ENCODE peak calls at places on chromosomes 4 and X, in seven cellular contexts. H, I, F, T, Y, K and G are unnamed samples.

GRCh38 chr4:150244600-150244999 is 166.4 kb downstream of the DCLK2 start:
- DNase-seq in H (no peak), I (no peak), F (no peak), T (no peak), Y (no peak), K (no peak), G (no peak)

GRCh38 chr4:188955066-188955465 is 815.8 kb downstream of the TRIML1 start:
- DNase-seq in H (no peak), I (no peak), F (no peak), T (no peak), Y (no peak), K (no peak), G (no peak)

GRCh38 chr4:159366966-159367365 is 264.1 kb downstream of the RAPGEF2 start:
- DNase-seq in H (no peak), I (no peak), F (no peak), T (no peak), Y (no peak), K (peak; percentile 16), G (no peak)

GRCh38 chrX:12955882-12956703 is 18.8 kb upstream of the TMSB4X start:
- DNase-seq in H (peak; percentile 66), I (peak; percentile 59), F (peak; percentile 63), T (no peak), Y (peak; percentile 15), K (peak; percentile 67), G (peak; percentile 82)

GRCh38 chr4:127623755-127624087 is 9.0 kb upstream of the INTU start:
- DNase-seq in H (no peak), I (no peak), F (no peak), T (no peak), Y (no peak), K (no peak), G (no peak)

GRCh38 chr4:1075266-1075665 is 38.1 kb downstream of the RNF212 start:
- DNase-seq in H (no peak), I (no peak), F (no peak), T (no peak), Y (no peak), K (no peak), G (no peak)

GRCh38 chr4:101865501-101866062 is 75.1 kb downstream of the BANK1 start:
- DNase-seq in H (no peak), I (no peak), F (no peak), T (no peak), Y (no peak), K (peak; percentile 60), G (no peak)

GRCh38 chr4:152265149-152265621 is 270.7 kb downstream of the FBXW7 start:
- DNase-seq in H (no peak), I (no peak), F (peak; percentile 39), T (no peak), Y (no peak), K (no peak), G (no peak)

GRCh38 chr4:96395747-96396146 is 555.9 kb downstream of the PDHA2 start:
- DNase-seq in H (no peak), I (no peak), F (no peak), T (no peak), Y (no peak), K (no peak), G (no peak)

GRCh38 chr4:71498002-71498401 is 159.2 kb downstream of the SLC4A4 start:
- DNase-seq in H (no peak), I (no peak), F (no peak), T (no peak), Y (no peak), K (no peak), G (no peak)

GRCh38 chrX:97876697-97877407 is 993.1 kb downstream of the RPA4 start:
- DNase-seq in H (no peak), I (no peak), F (no peak), T (no peak), Y (no peak), K (no peak), G (no peak)

GRCh38 chrX:40933132-40934078 is 151.8 kb upstream of the USP9X start:
- DNase-seq in H (no peak), I (no peak), F (no peak), T (peak; percentile 3), Y (no peak), K (peak; percentile 12), G (no peak)

GRCh38 chr4:91092398-91092955 is 965.3 kb downstream of the CCSER1 start:
- DNase-seq in H (no peak), I (no peak), F (no peak), T (no peak), Y (no peak), K (no peak), G (no peak)
- H3K36me3 ChIP-seq in H (no peaks in the 10 kb centered on the region), I (no peaks in the 10 kb centered on the region), F (no peaks in the 10 kb centered on the region), T (no peaks in the 10 kb centered on the region), Y (no peaks in the 10 kb centered on the region), K (no peaks in the 10 kb centered on the region), G (no peaks in the 10 kb centered on the region)

GRCh38 chr4:105392858-105393257 is 81.0 kb downstream of the PPA2 start:
- DNase-seq in H (no peak), I (no peak), F (no peak), T (no peak), Y (no peak), K (no peak), G (no peak)

GRCh38 chr4:105389167-105389566 is 84.7 kb downstream of the PPA2 start:
- DNase-seq in H (no peak), I (no peak), F (no peak), T (no peak), Y (no peak), K (no peak), G (no peak)

DNA sequence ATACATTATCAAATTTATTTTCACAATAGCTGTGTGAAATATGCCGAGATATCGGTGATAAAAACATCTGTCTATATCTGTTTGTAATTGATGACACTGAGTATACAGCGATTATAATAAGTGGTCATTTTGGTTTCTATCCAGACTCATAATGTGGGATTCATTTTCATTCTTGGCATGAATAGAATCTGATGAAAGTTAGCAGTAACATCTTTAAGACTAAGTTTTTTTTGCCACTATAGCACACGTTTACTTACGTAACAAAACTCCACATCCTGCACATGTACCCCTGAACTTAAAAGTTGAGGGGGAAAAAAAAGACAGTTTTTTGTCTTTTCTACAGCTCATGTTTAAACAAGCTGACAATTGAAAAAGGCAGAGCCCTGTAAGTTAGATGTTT is 86.4 kb downstream of the PPA2 start:
- DNase-seq in H (no peak), I (no peak), F (no peak), T (no peak), Y (no peak), K (no peak), G (no peak)
- H3K36me3 ChIP-seq in H (peaks cover 3% of the 10 kb centered on the region), I (peaks cover 3% of the 10 kb centered on the region), F (peaks cover 43% of the 10 kb centered on the region), T (peaks cover 10% of the 10 kb centered on the region), Y (peaks cover 59% of the 10 kb centered on the region), K (no peaks in the 10 kb centered on the region), G (peaks cover 3% of the 10 kb centered on the region)

GRCh38 chr4:143188325-143189088 is 3.8 kb downstream of the USP38 start:
- DNase-seq in H (no peak), I (no peak), F (no peak), T (no peak), Y (no peak), K (no peak), G (no peak)
- H3K36me3 ChIP-seq in H (no peaks in the 10 kb centered on the region), I (no peaks in the 10 kb centered on the region), F (peaks cover 37% of the 10 kb centered on the region), T (peaks cover 12% of the 10 kb centered on the region), Y (peaks cover 48% of the 10 kb centered on the region), K (no peaks in the 10 kb centered on the region), G (peaks cover 10% of the 10 kb centered on the region)

GRCh38 chr4:3091464-3091863 is 17.0 kb downstream of the HTT start:
- DNase-seq in H (peak; percentile 27), I (no peak), F (no peak), T (no peak), Y (no peak), K (no peak), G (no peak)

GRCh38 chr4:3098346-3098745 is 23.9 kb downstream of the HTT start:
- DNase-seq in H (no peak), I (no peak), F (no peak), T (no peak), Y (no peak), K (no peak), G (no peak)

GRCh38 chr4:3096207-3096606 is 21.7 kb downstream of the HTT start:
- DNase-seq in H (no peak), I (no peak), F (no peak), T (no peak), Y (no peak), K (no peak), G (no peak)
- H3K36me3 ChIP-seq in H (no peaks in the 10 kb centered on the region), I (no peaks in the 10 kb centered on the region), F (peaks cover 59% of the 10 kb centered on the region), T (peaks cover 7% of the 10 kb centered on the region), Y (peaks cover 75% of the 10 kb centered on the region), K (peaks cover 7% of the 10 kb centered on the region), G (peaks cover 27% of the 10 kb centered on the region)